ENCODE peak calls at places on chromosomes 12 and 14, in five cellular contexts. One of them, this sample, is unnamed.

GRCh38 chr12:632102-632696 is 31.0 kb downstream of the NINJ2 start:
- DNase-seq in Peyer's patch: no peak
- DNase-seq in mucosa of descending colon: no peak
- DNase-seq in neural progenitor cell: peak
- DNase-seq in sigmoid colon: no peak
- DNase-seq in this sample: peak

GRCh38 chr12:15883536-15883935 is 1.3 kb downstream of the STRAP start:
- DNase-seq in Peyer's patch: no peak
- DNase-seq in mucosa of descending colon: no peak
- DNase-seq in neural progenitor cell: no peak
- DNase-seq in sigmoid colon: no peak
- DNase-seq in this sample: no peak

GRCh38 chr12:88111074-88111652 is 30.7 kb downstream of the CEP290 start:
- DNase-seq in Peyer's patch: no peak
- DNase-seq in mucosa of descending colon: peak
- DNase-seq in neural progenitor cell: peak
- DNase-seq in sigmoid colon: no peak
- DNase-seq in this sample: no peak

GRCh38 chr12:19895609-19896008 is 456.3 kb downstream of the AEBP2 start:
- DNase-seq in Peyer's patch: no peak
- DNase-seq in mucosa of descending colon: no peak
- DNase-seq in neural progenitor cell: no peak
- DNase-seq in sigmoid colon: no peak
- DNase-seq in this sample: no peak

GRCh38 chr12:76878899-76879709 is at the start of gene CSRP2:
- DNase-seq in Peyer's patch: peak
- DNase-seq in mucosa of descending colon: peak
- DNase-seq in neural progenitor cell: peak
- DNase-seq in sigmoid colon: peak
- DNase-seq in this sample: no peak

GRCh38 chr14:100609941-100610391 is 22.7 kb upstream of the BEGAIN start:
- DNase-seq in Peyer's patch: no peak
- DNase-seq in mucosa of descending colon: no peak
- DNase-seq in neural progenitor cell: no peak
- DNase-seq in sigmoid colon: peak
- DNase-seq in this sample: no peak

GRCh38 chr14:70748422-70748821 is 60.9 kb downstream of the MAP3K9 start:
- DNase-seq in Peyer's patch: no peak
- DNase-seq in mucosa of descending colon: no peak
- DNase-seq in neural progenitor cell: no peak
- DNase-seq in sigmoid colon: no peak
- DNase-seq in this sample: no peak

GRCh38 chr12:28879379-28879778 is 269.7 kb upstream of the FAR2 start:
- DNase-seq in Peyer's patch: no peak
- DNase-seq in mucosa of descending colon: no peak
- DNase-seq in neural progenitor cell: no peak
- DNase-seq in sigmoid colon: no peak
- DNase-seq in this sample: no peak

GRCh38 chr14:104604461-104605449 is at the start of gene TMEM179:
- DNase-seq in Peyer's patch: no peak
- DNase-seq in mucosa of descending colon: peak
- DNase-seq in neural progenitor cell: peak
- DNase-seq in sigmoid colon: peak
- DNase-seq in this sample: no peak

GRCh38 chr14:95409472-95410307 is 90.0 kb upstream of the CLMN start:
- DNase-seq in Peyer's patch: no peak
- DNase-seq in mucosa of descending colon: no peak
- DNase-seq in neural progenitor cell: peak
- DNase-seq in sigmoid colon: no peak
- DNase-seq in this sample: no peak

GRCh38 chr12:105481906-105482305 is 151.4 kb downstream of the C12orf75 start:
- DNase-seq in Peyer's patch: no peak
- DNase-seq in mucosa of descending colon: no peak
- DNase-seq in neural progenitor cell: no peak
- DNase-seq in sigmoid colon: no peak
- DNase-seq in this sample: no peak

GRCh38 chr14:20331048-20331613 is 1.9 kb downstream of the CCNB1IP1 start:
- DNase-seq in Peyer's patch: no peak
- DNase-seq in mucosa of descending colon: no peak
- DNase-seq in neural progenitor cell: no peak
- DNase-seq in sigmoid colon: no peak
- DNase-seq in this sample: no peak

GRCh38 chr12:89893972-89894706 is 185.5 kb upstream of the ATP2B1 start:
- DNase-seq in Peyer's patch: no peak
- DNase-seq in mucosa of descending colon: no peak
- DNase-seq in neural progenitor cell: no peak
- DNase-seq in sigmoid colon: no peak
- DNase-seq in this sample: no peak

GRCh38 chr14:102544034-102544744 is 34.6 kb upstream of the ANKRD9 start:
- DNase-seq in Peyer's patch: no peak
- DNase-seq in mucosa of descending colon: no peak
- DNase-seq in neural progenitor cell: peak
- DNase-seq in sigmoid colon: no peak
- DNase-seq in this sample: no peak
- H3K4me3 ChIP-seq in Peyer's patch: peak
- H3K4me3 ChIP-seq in mucosa of descending colon: no peak
- H3K4me3 ChIP-seq in neural progenitor cell: peak
- H3K4me3 ChIP-seq in sigmoid colon: peak
- H3K4me3 ChIP-seq in this sample: no peak

DNA sequence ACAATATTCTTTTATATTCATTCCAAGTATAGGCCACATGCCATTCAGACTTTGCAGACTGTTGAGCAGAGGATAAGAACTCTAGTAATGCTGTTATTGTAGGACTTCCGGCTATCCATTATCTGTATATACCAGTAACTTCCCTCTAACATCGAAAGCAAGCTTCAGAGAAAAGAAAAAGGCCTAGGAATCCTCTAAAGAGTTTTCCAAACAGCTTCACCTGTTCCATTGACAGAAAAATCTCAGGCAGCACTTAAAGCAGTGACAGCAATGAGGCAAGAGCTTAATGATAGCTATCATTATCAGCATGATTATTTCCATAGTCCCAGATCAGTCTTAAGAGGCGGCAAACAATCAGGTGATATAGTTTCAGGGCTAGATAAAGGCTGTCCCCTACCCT is 1.8 kb downstream of the CPNE8 start:
- DNase-seq in Peyer's patch: no peak
- DNase-seq in mucosa of descending colon: no peak
- DNase-seq in neural progenitor cell: no peak
- DNase-seq in sigmoid colon: no peak
- DNase-seq in this sample: no peak
- H3K4me3 ChIP-seq in Peyer's patch: peak
- H3K4me3 ChIP-seq in mucosa of descending colon: no peak
- H3K4me3 ChIP-seq in neural progenitor cell: peak
- H3K4me3 ChIP-seq in sigmoid colon: peak
- H3K4me3 ChIP-seq in this sample: no peak

DNA sequence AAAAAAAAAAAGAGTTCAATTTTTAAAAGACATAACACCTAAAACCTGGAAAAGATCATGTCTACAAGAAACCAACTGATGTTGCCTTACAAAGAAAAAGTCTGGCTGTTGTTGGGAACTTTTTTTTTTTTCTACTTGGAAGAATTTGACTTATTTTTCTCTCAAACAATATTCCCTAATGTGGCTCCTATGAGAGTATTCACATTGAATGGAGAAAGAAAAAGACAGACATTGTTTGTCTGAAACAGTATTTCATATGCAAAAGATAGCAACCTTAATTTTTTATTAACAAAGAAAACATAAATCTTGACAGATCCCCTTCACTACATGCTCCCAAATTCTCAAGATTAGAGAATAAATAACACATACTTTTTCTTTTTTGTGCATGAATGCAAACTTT is 5.0 kb upstream of the OTX2 start:
- DNase-seq in Peyer's patch: no peak
- DNase-seq in mucosa of descending colon: no peak
- DNase-seq in neural progenitor cell: no peak
- DNase-seq in sigmoid colon: no peak
- DNase-seq in this sample: no peak
- H3K4me3 ChIP-seq in Peyer's patch: no peak
- H3K4me3 ChIP-seq in mucosa of descending colon: no peak
- H3K4me3 ChIP-seq in neural progenitor cell: peak
- H3K4me3 ChIP-seq in sigmoid colon: no peak
- H3K4me3 ChIP-seq in this sample: no peak

GRCh38 chr14:77140343-77140936 is 1.2 kb downstream of the ZDHHC22 start:
- DNase-seq in Peyer's patch: no peak
- DNase-seq in mucosa of descending colon: no peak
- DNase-seq in neural progenitor cell: peak
- DNase-seq in sigmoid colon: no peak
- DNase-seq in this sample: no peak

GRCh38 chr14:77141592-77142288 is at the start of gene ZDHHC22:
- DNase-seq in Peyer's patch: no peak
- DNase-seq in mucosa of descending colon: no peak
- DNase-seq in neural progenitor cell: no peak
- DNase-seq in sigmoid colon: no peak
- DNase-seq in this sample: no peak

GRCh38 chr14:77143071-77143470 is 1.5 kb upstream of the ZDHHC22 start:
- DNase-seq in Peyer's patch: no peak
- DNase-seq in mucosa of descending colon: no peak
- DNase-seq in neural progenitor cell: no peak
- DNase-seq in sigmoid colon: peak
- DNase-seq in this sample: no peak

GRCh38 chr14:77140937-77141591 is 527 bp downstream of the ZDHHC22 start:
- DNase-seq in Peyer's patch: no peak
- DNase-seq in mucosa of descending colon: no peak
- DNase-seq in neural progenitor cell: peak
- DNase-seq in sigmoid colon: no peak
- DNase-seq in this sample: no peak

GRCh38 chr14:77142289-77142814 is 761 bp upstream of the ZDHHC22 start:
- DNase-seq in Peyer's patch: no peak
- DNase-seq in mucosa of descending colon: no peak
- DNase-seq in neural progenitor cell: peak
- DNase-seq in sigmoid colon: no peak
- DNase-seq in this sample: no peak
- H3K4me3 ChIP-seq in Peyer's patch: no peak
- H3K4me3 ChIP-seq in mucosa of descending colon: no peak
- H3K4me3 ChIP-seq in neural progenitor cell: peak
- H3K4me3 ChIP-seq in sigmoid colon: no peak
- H3K4me3 ChIP-seq in this sample: no peak

GRCh38 chr12:107774349-107775029 is at the start of gene ASCL4:
- DNase-seq in Peyer's patch: no peak
- DNase-seq in mucosa of descending colon: no peak
- DNase-seq in neural progenitor cell: peak
- DNase-seq in sigmoid colon: no peak
- DNase-seq in this sample: no peak
- H3K4me3 ChIP-seq in Peyer's patch: peak
- H3K4me3 ChIP-seq in mucosa of descending colon: no peak
- H3K4me3 ChIP-seq in neural progenitor cell: peak
- H3K4me3 ChIP-seq in sigmoid colon: peak
- H3K4me3 ChIP-seq in this sample: no peak

DNA sequence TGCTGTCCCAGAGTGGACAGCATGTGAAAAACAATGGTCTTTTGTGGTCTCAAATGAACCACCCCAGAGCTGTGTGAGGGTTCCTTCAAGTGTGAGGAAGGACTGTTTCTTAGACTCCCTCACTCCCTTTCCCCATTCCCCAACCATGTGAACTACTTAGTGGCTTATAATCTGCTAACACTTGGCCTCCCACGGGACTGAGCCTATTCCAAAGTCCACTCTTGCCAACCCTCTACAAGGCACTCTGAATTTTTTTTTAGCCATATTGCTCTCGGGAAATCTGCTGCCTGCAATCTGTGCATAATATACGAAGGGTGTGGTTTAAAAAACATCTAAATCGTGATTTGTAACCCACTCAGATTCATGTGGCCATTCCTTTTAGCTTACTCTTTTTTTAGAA is 2.6 kb downstream of the SVOP start:
- DNase-seq in Peyer's patch: no peak
- DNase-seq in mucosa of descending colon: no peak
- DNase-seq in neural progenitor cell: peak
- DNase-seq in sigmoid colon: no peak
- DNase-seq in this sample: no peak
- H3K4me3 ChIP-seq in Peyer's patch: no peak
- H3K4me3 ChIP-seq in mucosa of descending colon: no peak
- H3K4me3 ChIP-seq in neural progenitor cell: no peak
- H3K4me3 ChIP-seq in sigmoid colon: no peak
- H3K4me3 ChIP-seq in this sample: no peak

GRCh38 chr12:132429932-132430643 is 59.9 kb upstream of the FBRSL1 start:
- DNase-seq in Peyer's patch: peak
- DNase-seq in mucosa of descending colon: peak
- DNase-seq in neural progenitor cell: peak
- DNase-seq in sigmoid colon: no peak
- DNase-seq in this sample: peak
- H3K4me3 ChIP-seq in Peyer's patch: peak
- H3K4me3 ChIP-seq in mucosa of descending colon: no peak
- H3K4me3 ChIP-seq in neural progenitor cell: no peak
- H3K4me3 ChIP-seq in sigmoid colon: no peak
- H3K4me3 ChIP-seq in this sample: no peak

GRCh38 chr12:118694128-118694775 is 287.1 kb upstream of the SRRM4 start:
- DNase-seq in Peyer's patch: no peak
- DNase-seq in mucosa of descending colon: no peak
- DNase-seq in neural progenitor cell: no peak
- DNase-seq in sigmoid colon: peak
- DNase-seq in this sample: no peak
- H3K4me3 ChIP-seq in Peyer's patch: no peak
- H3K4me3 ChIP-seq in mucosa of descending colon: no peak
- H3K4me3 ChIP-seq in neural progenitor cell: no peak
- H3K4me3 ChIP-seq in sigmoid colon: no peak
- H3K4me3 ChIP-seq in this sample: no peak

DNA sequence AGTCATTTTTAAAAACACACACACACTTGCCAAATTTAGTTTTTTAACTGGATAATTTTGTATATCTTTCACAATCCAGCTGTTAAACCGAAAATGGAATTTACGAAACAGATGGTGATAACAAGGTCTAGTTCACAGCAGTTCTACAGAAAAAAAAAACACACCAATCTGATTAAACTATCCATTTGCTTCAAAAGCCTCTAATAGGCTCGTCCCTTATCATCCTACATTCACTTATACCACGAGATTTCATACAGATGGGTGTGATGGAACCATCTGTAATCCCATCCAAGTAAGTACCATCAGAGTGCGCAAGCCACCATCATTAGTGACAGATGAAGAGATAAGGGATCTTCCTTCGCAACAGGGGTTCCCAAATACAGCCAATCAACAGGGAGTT is 20.1 kb downstream of the GCH1 start:
- DNase-seq in Peyer's patch: no peak
- DNase-seq in mucosa of descending colon: no peak
- DNase-seq in neural progenitor cell: no peak
- DNase-seq in sigmoid colon: no peak
- DNase-seq in this sample: no peak
- H3K4me3 ChIP-seq in Peyer's patch: peak
- H3K4me3 ChIP-seq in mucosa of descending colon: no peak
- H3K4me3 ChIP-seq in neural progenitor cell: no peak
- H3K4me3 ChIP-seq in sigmoid colon: no peak
- H3K4me3 ChIP-seq in this sample: no peak

DNA sequence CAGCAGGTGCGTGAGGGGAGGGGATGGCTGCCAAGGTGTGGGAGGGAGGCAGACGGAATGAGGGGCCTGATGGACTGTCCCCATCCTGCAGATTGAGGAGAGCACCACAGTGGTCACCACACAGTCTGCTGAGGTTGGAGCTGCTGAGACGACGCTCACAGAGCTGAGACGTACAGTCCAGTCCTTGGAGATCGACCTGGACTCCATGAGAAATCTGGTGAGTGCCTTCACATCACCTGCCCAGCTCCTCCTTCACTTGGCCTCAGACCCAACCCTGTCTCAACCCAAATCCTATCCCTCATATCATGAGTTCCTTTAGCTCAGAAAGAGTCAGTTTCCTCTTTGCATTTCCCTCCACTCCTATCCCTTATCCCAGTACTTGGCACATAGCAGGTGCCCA is 2.7 kb downstream of the KRT18 start:
- DNase-seq in Peyer's patch: no peak
- DNase-seq in mucosa of descending colon: no peak
- DNase-seq in neural progenitor cell: no peak
- DNase-seq in sigmoid colon: no peak
- DNase-seq in this sample: no peak
- H3K4me3 ChIP-seq in Peyer's patch: peak
- H3K4me3 ChIP-seq in mucosa of descending colon: no peak
- H3K4me3 ChIP-seq in neural progenitor cell: no peak
- H3K4me3 ChIP-seq in sigmoid colon: no peak
- H3K4me3 ChIP-seq in this sample: no peak

This sample was measured in skeletal muscle cell.